ENCODE peak calls at places on chromosomes 4 and X, in ten cellular contexts. S, K, U, F, I, D, W, L, H and E are unnamed samples.

GRCh38 chrX:94977986-94978385 is 1304.0 kb downstream of the FAM133A start:
- DNase-seq in K (no peak), W (no peak), F (no peak), D (no peak), L (no peak), I (no peak), H (no peak), S (peak; percentile 34), U (no peak), E (no peak)

GRCh38 chr4:80017125-80017854 is 55.7 kb downstream of the ANTXR2 start:
- DNase-seq in D (no peak), I (no peak), S (no peak), L (no peak), K (no peak), U (peak; percentile 79), F (no peak), H (no peak), W (peak; percentile 5), E (peak; percentile 53)

GRCh38 chrX:28851871-28852270 is 264.6 kb downstream of the IL1RAPL1 start:
- DNase-seq in K (no peak), U (no peak), I (no peak), L (no peak), H (peak; percentile 1), S (no peak), F (no peak), D (no peak), W (peak; percentile 67), E (no peak)

GRCh38 chr4:76748649-76749048 is 149.3 kb downstream of the SOWAHB start:
- DNase-seq in W (no peak), D (peak; percentile 9), I (no peak), U (peak; percentile 50), F (no peak), L (no peak), K (no peak), S (peak; percentile 8), H (peak; percentile 47), E (peak; percentile 30)

GRCh38 chr4:7073526-7074390 is 5.9 kb upstream of the GRPEL1 start:
- DNase-seq in L (no peak), K (peak; percentile 33), S (peak; percentile 31), D (no peak), W (peak; percentile 58), U (peak; percentile 68), I (no peak), F (no peak), H (peak; percentile 85), E (peak; percentile 47)

GRCh38 chr4:152307669-152308068 is 228.2 kb downstream of the FBXW7 start:
- DNase-seq in W (no peak), L (no peak), K (no peak), U (no peak), H (no peak), F (no peak), S (peak; percentile 18), I (no peak), D (no peak), E (no peak)

GRCh38 chrX:17405225-17405969 is 30.4 kb downstream of the NHS start:
- DNase-seq in I (no peak), S (no peak), U (peak; percentile 95), F (no peak), L (no peak), W (no peak), K (no peak), D (no peak), H (no peak), E (no peak)

GRCh38 chrX:3567681-3568080 is 145.8 kb downstream of the PRKX start:
- DNase-seq in U (peak; percentile 5), W (no peak), I (no peak), F (no peak), D (no peak), L (no peak), K (no peak), H (no peak), S (no peak), E (no peak)

GRCh38 chr4:89492476-89493110 is 185.0 kb upstream of the GPRIN3 start:
- DNase-seq in W (no peak), F (no peak), H (no peak), S (no peak), K (no peak), L (no peak), U (peak; percentile 62), I (peak; percentile 21), D (no peak), E (no peak)

GRCh38 chr4:152193059-152193458 is 342.8 kb downstream of the FBXW7 start:
- DNase-seq in U (no peak), K (no peak), L (no peak), I (peak; percentile 8), F (no peak), H (no peak), W (no peak), S (no peak), D (no peak), E (no peak)

GRCh38 chr4:152500798-152501434 is 35.0 kb downstream of the FBXW7 start:
- DNase-seq in L (no peak), H (no peak), I (peak; percentile 79), K (peak; percentile 72), W (peak; percentile 86), D (peak; percentile 54), F (peak; percentile 53), S (peak; percentile 69), U (peak; percentile 73), E (peak; percentile 65)

GRCh38 chrX:68878977-68879376 is 50.2 kb downstream of the EFNB1 start:
- DNase-seq in L (no peak), U (no peak), I (no peak), K (no peak), H (no peak), S (no peak), W (no peak), D (no peak), F (no peak), E (no peak)

GRCh38 chr4:10599574-10599973 is 85.0 kb downstream of the CLNK start:
- DNase-seq in D (no peak), W (no peak), U (no peak), H (no peak), F (no peak), K (no peak), S (no peak), L (no peak), I (no peak), E (no peak)

GRCh38 chr4:80362578-80363181 is 27.1 kb downstream of the CFAP299 start:
- DNase-seq in F (peak; percentile 30), D (peak; percentile 51), I (peak; percentile 9), L (no peak), S (peak; percentile 27), K (peak; percentile 45), U (peak; percentile 36), W (peak; percentile 60), H (peak; percentile 14), E (peak; percentile 48)

GRCh38 chr4:77052352-77052751 is 23.4 kb downstream of the CCNI start:
- DNase-seq in D (peak; percentile 77), H (no peak), L (no peak), F (peak; percentile 64), K (peak; percentile 43), U (peak; percentile 46), S (peak; percentile 26), W (peak; percentile 64), I (no peak), E (peak; percentile 59)

GRCh38 chrX:120736989-120737388 is 107.1 kb upstream of the C1GALT1C1 start:
- DNase-seq in K (no peak), D (no peak), U (peak; percentile 91), W (no peak), H (no peak), L (no peak), I (no peak), F (no peak), S (no peak), E (no peak)

GRCh38 chr4:71545168-71545567 is 206.3 kb downstream of the SLC4A4 start:
- DNase-seq in L (no peak), W (no peak), H (no peak), S (peak; percentile 3), K (no peak), F (no peak), I (peak; percentile 34), U (peak; percentile 10), D (no peak), E (no peak)

GRCh38 chr4:78766650-78767049 is 9.5 kb upstream of the BMP2K start:
- DNase-seq in F (no peak), W (no peak), L (no peak), S (no peak), H (no peak), U (no peak), I (no peak), K (no peak), D (no peak), E (no peak)